ENCODE peak calls at places on chromosomes 5 and 9, in seven cellular contexts. H is HFF-Myc; V is Ammon's horn; L is iPS-NIHi11; X is caudate nucleus; Q is amygdala; Y is activated T-cell treated with anti-CD3 and anti-CD28 coated beads, Interleukin-2, amount 50 U/mL, for 1 hour. P is an unnamed sample.
A peak's percentile ranks its signal among the peaks of the same experiment; 100 is the strongest.

GRCh38 chr5:157516626-157517325 is 56.8 kb downstream of the NIPAL4 start:
- DNase-seq in Y (no peak), V (no peak), L (no peak), H (peak; percentile 59), X (no peak), Q (no peak), P (no peak)

GRCh38 chr5:51382759-51383493 is at the start of gene ISL1:
- DNase-seq in L (peak; percentile 91), X (peak; percentile 67), Y (no peak), Q (peak; percentile 46), H (peak; percentile 84), V (peak; percentile 17), P (no peak)

GRCh38 chr5:57034517-57034916 is 82.6 kb upstream of the MIER3 start:
- DNase-seq in H (no peak), X (no peak), Q (no peak), V (no peak), L (no peak), Y (no peak), P (no peak)

GRCh38 chr9:95762322-95762721 is 113.2 kb upstream of the ERCC6L2 start:
- DNase-seq in X (no peak), Q (no peak), Y (no peak), L (no peak), V (no peak), H (no peak), P (no peak)

GRCh38 chr5:14851067-14851422 is 20.5 kb downstream of the ANKH start:
- DNase-seq in H (no peak), Q (no peak), V (no peak), X (no peak), Y (no peak), L (no peak), P (no peak)

GRCh38 chr9:107969727-107970126 is 480.2 kb upstream of the KLF4 start:
- DNase-seq in L (no peak), V (no peak), Y (no peak), H (no peak), Q (no peak), X (no peak), P (no peak)

GRCh38 chr9:127877566-127877998 is at the start of gene AK1:
- DNase-seq in Q (peak; percentile 88), H (no peak), V (peak; percentile 87), Y (no peak), L (peak; percentile 89), X (peak; percentile 88), P (peak; percentile 68)

GRCh38 chr5:1335540-1336095 is 9.3 kb downstream of the CLPTM1L start:
- DNase-seq in Q (no peak), V (no peak), Y (no peak), H (no peak), X (no peak), L (no peak), P (no peak)

GRCh38 chr5:107832746-107833145 is 162.0 kb upstream of the EFNA5 start:
- DNase-seq in Q (no peak), Y (no peak), L (no peak), X (no peak), H (no peak), V (no peak), P (no peak)

GRCh38 chr5:153572393-153572930 is 82.0 kb downstream of the GRIA1 start:
- DNase-seq in L (no peak), H (no peak), V (peak; percentile 21), X (no peak), Q (no peak), Y (no peak), P (no peak)

GRCh38 chr5:130549884-130550552 is 615.0 kb downstream of the HINT1 start:
- DNase-seq in Y (no peak), H (no peak), Q (no peak), V (no peak), L (no peak), X (no peak), P (no peak)

GRCh38 chr5:9015250-9015936 is 530.5 kb downstream of the SEMA5A start:
- DNase-seq in L (no peak), H (no peak), Q (no peak), Y (no peak), X (no peak), V (no peak), P (no peak)

GRCh38 chr9:96509026-96509425 is 59.1 kb downstream of the HABP4 start:
- DNase-seq in L (no peak), H (no peak), X (no peak), Y (no peak), V (no peak), Q (no peak), P (no peak)

GRCh38 chr5:41542183-41542582 is 31.8 kb upstream of the PLCXD3 start:
- DNase-seq in X (no peak), H (no peak), Q (no peak), L (no peak), V (no peak), Y (no peak), P (no peak)

GRCh38 chr5:95053253-95053652 is 231.6 kb downstream of the MCTP1 start:
- DNase-seq in Y (no peak), L (no peak), X (no peak), V (no peak), Q (no peak), H (no peak), P (no peak)

GRCh38 chr5:107874810-107875209 is 204.1 kb upstream of the EFNA5 start:
- DNase-seq in H (no peak), V (no peak), Y (no peak), L (no peak), X (no peak), Q (no peak), P (no peak)

GRCh38 chr9:101977614-101978210 is 239.3 kb upstream of the GRIN3A start:
- DNase-seq in H (no peak), X (no peak), V (no peak), L (no peak), Y (no peak), Q (no peak), P (no peak)

GRCh38 chr9:116860509-116861120 is 173.5 kb downstream of the TRIM32 start:
- DNase-seq in X (peak; percentile 10), Y (no peak), Q (peak; percentile 51), V (peak; percentile 74), L (peak; percentile 85), H (peak; percentile 57), P (peak; percentile 36)

GRCh38 chr5:77882670-77883257 is 106.6 kb upstream of the TBCA start:
- DNase-seq in H (no peak), X (no peak), V (no peak), Y (no peak), Q (no peak), L (no peak), P (no peak)

GRCh38 chr9:96453625-96454024 is 3.7 kb downstream of the HABP4 start:
- DNase-seq in Q (no peak), X (peak; percentile 13), H (no peak), Y (no peak), L (peak; percentile 39), V (peak; percentile 80), P (no peak)

GRCh38 chr9:112135706-112136105 is 39.4 kb downstream of the SUSD1 start:
- DNase-seq in V (no peak), Q (no peak), X (no peak), L (no peak), H (no peak), Y (no peak), P (no peak)

GRCh38 chr9:20212806-20213205 is 409.5 kb downstream of the MLLT3 start:
- DNase-seq in V (peak; percentile 52), H (no peak), X (no peak), Q (no peak), Y (no peak), L (no peak), P (no peak)

GRCh38 chr9:2642068-2642467 is 20.5 kb downstream of the VLDLR start:
- DNase-seq in Q (no peak), Y (no peak), H (no peak), L (no peak), X (no peak), V (no peak), P (no peak)

GRCh38 chr5:76351577-76351976 is 51.5 kb upstream of the IQGAP2 start:
- DNase-seq in X (no peak), V (no peak), Q (no peak), Y (no peak), H (no peak), L (no peak), P (no peak)

GRCh38 chr9:77158772-77159513 is 18.4 kb upstream of the VPS13A start:
- DNase-seq in L (no peak), H (no peak), V (no peak), X (no peak), Q (no peak), Y (no peak), P (no peak)

GRCh38 chr5:130067364-130067763 is 163.1 kb downstream of the CHSY3 start:
- DNase-seq in V (no peak), Q (no peak), X (no peak), H (no peak), L (no peak), Y (no peak), P (no peak)

GRCh38 chr9:78620764-78621163 is 323.8 kb downstream of the PSAT1 start:
- DNase-seq in L (no peak), Q (no peak), V (no peak), X (no peak), Y (no peak), H (no peak), P (no peak)

GRCh38 chr5:135219868-135220267 is 179.2 kb downstream of the MACROH2A1 start:
- DNase-seq in L (no peak), V (no peak), H (no peak), Y (no peak), X (no peak), Q (no peak), P (no peak)

GRCh38 chr5:37571974-37572373 is 192.9 kb downstream of the WDR70 start:
- DNase-seq in H (no peak), Y (no peak), X (no peak), V (no peak), L (no peak), Q (no peak), P (no peak)

GRCh38 chr9:95077766-95078382 is 239.6 kb downstream of the FANCC start:
- DNase-seq in L (no peak), Q (peak; percentile 65), V (peak; percentile 65), X (no peak), Y (no peak), H (no peak), P (no peak)

GRCh38 chr5:167072225-167072624 is 1219.2 kb upstream of the WWC1 start:
- DNase-seq in Y (no peak), L (no peak), V (no peak), X (no peak), Q (no peak), H (no peak), P (no peak)

GRCh38 chr9:7242126-7242525 is 484.4 kb downstream of the KDM4C start:
- DNase-seq in Q (no peak), Y (no peak), X (no peak), H (no peak), V (no peak), L (no peak), P (no peak)